ENCODE peak calls at places on chromosomes 11 and 22, in ten cellular contexts. J, E, V, L, W, K, R, F, B and Z are unnamed samples.

GRCh38 chr22:46524203-46524740 is 13.1 kb downstream of the CELSR1 start:
- DNase-seq in L (no peak), F (no peak), W (no peak), K (no peak), R (no peak), J (no peak), E (no peak), B (no peak), V (no peak), Z (no peak)

GRCh38 chr11:62721994-62722393 is 5.3 kb downstream of the HNRNPUL2 start:
- DNase-seq in E (no peak), K (no peak), W (peak; percentile 40), V (peak; percentile 40), R (no peak), J (peak; percentile 51), L (no peak), B (no peak), F (no peak), Z (no peak)

GRCh38 chr22:48944756-48945620 is 882.7 kb downstream of the BRD1 start:
- DNase-seq in F (no peak), L (no peak), K (no peak), R (no peak), J (no peak), B (no peak), V (no peak), E (peak; percentile 3), W (no peak), Z (no peak)

GRCh38 chr11:85740464-85741400 is 54.7 kb upstream of the CCDC89 start:
- DNase-seq in L (no peak), F (no peak), E (no peak), R (no peak), V (no peak), B (no peak), K (no peak), W (peak; percentile 22), J (peak; percentile 43), Z (no peak)

GRCh38 chr22:48535868-48536690 is 1291.6 kb downstream of the BRD1 start:
- DNase-seq in V (no peak), B (no peak), E (no peak), L (no peak), W (no peak), K (no peak), J (no peak), F (no peak), R (no peak), Z (no peak)

GRCh38 chr11:18731949-18732821 is 6.2 kb upstream of the IGSF22 start:
- DNase-seq in L (peak; percentile 63), E (peak; percentile 59), R (peak; percentile 55), F (peak; percentile 50), V (peak; percentile 38), W (peak; percentile 70), J (peak; percentile 47), B (peak; percentile 64), K (peak; percentile 53), Z (peak; percentile 55)

GRCh38 chr11:72738199-72739141 is 13.7 kb downstream of the ARAP1 start:
- DNase-seq in K (no peak), J (no peak), L (no peak), B (no peak), E (no peak), R (no peak), F (peak; percentile 10), W (peak; percentile 40), V (peak; percentile 33), Z (no peak)

GRCh38 chr11:13207665-13208594 is 69.7 kb upstream of the BMAL1 start:
- DNase-seq in E (peak; percentile 40), J (no peak), B (no peak), R (no peak), K (no peak), V (peak; percentile 84), F (no peak), L (no peak), W (peak; percentile 60), Z (peak; percentile 25)

GRCh38 chr22:20436309-20437252 is 1.0 kb downstream of the SCARF2 start:
- DNase-seq in K (no peak), V (peak; percentile 30), E (no peak), B (no peak), W (no peak), F (peak; percentile 45), J (peak; percentile 85), R (no peak), L (peak; percentile 50), Z (no peak)

GRCh38 chr11:69312418-69313399 is 18.8 kb downstream of the MYEOV start:
- DNase-seq in E (no peak), L (no peak), B (no peak), V (no peak), J (no peak), K (no peak), W (no peak), F (no peak), R (peak; percentile 57), Z (no peak)

GRCh38 chr11:73493838-73494598 is 103.9 kb downstream of the FAM168A start:
- DNase-seq in E (no peak), J (peak; percentile 72), R (no peak), L (peak; percentile 39), F (no peak), V (peak; percentile 78), K (no peak), W (peak; percentile 94), B (no peak), Z (no peak)

GRCh38 chr22:20021196-20022181 is 579 bp downstream of the TANGO2 start:
- DNase-seq in F (peak; percentile 69), L (no peak), K (no peak), J (peak; percentile 47), E (peak; percentile 42), W (peak; percentile 46), V (peak; percentile 54), B (no peak), R (peak; percentile 82), Z (peak; percentile 32)

GRCh38 chr11:129815596-129816461 is at the start of gene TMEM45B:
- DNase-seq in R (no peak), V (no peak), B (no peak), W (peak; percentile 66), E (peak; percentile 82), J (peak; percentile 56), F (peak; percentile 55), K (no peak), L (no peak), Z (no peak)

GRCh38 chr11:68449951-68450350 is 10.6 kb upstream of the PPP6R3 start:
- DNase-seq in F (no peak), K (no peak), J (no peak), V (no peak), L (no peak), W (no peak), E (no peak), R (no peak), B (no peak), Z (no peak)

DNA sequence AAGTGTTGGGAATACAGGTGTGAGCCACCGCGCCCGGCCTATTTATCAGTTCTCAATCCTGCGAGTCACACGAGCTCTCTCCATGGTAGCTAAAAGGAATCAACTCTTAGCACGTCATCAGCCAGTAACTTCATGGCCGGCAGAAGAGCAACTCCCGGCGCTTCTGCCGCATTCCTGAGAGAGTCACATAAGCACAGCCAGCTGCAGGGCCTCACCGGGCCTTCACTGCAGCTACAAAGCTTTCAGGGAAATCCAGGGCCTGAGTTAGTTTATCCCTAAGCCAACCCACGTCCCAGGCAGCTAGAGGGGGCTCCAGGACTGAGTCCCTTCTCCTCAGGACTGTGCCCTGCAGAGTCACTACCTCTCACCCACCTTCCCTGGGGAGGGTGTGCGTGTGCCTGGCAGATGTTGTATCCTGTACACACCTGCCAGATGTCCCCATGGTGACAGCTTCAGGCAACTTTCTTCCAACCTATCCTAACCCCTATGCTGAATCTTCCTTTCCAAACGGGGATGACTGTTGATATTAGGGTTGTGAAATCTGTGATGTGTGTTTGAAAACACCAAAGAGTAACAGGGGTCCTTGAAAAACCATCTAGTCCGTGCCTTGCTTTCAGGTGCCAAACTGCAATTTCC is 45.9 kb upstream of the ARFGAP3 start:
- DNase-seq in B (no peak), E (peak; percentile 38), W (no peak), V (peak; percentile 87), K (no peak), J (peak; percentile 68), R (no peak), F (no peak), L (no peak), Z (no peak)
- H3K4me1 ChIP-seq in B (no peaks in the 10 kb centered on the region), E (peaks cover 40% of the 10 kb centered on the region), W (no peaks in the 10 kb centered on the region), V (peaks cover 16% of the 10 kb centered on the region), K (no peaks in the 10 kb centered on the region), J (peaks cover 12% of the 10 kb centered on the region), R (peaks cover 93% of the 10 kb centered on the region), F (peaks cover 43% of the 10 kb centered on the region), L (peaks cover 23% of the 10 kb centered on the region), Z (no peaks in the 10 kb centered on the region)

GRCh38 chr11:120168108-120168959 is 30.4 kb upstream of the TRIM29 start:
- DNase-seq in R (no peak), W (no peak), K (no peak), L (no peak), B (no peak), F (no peak), E (no peak), J (no peak), V (peak; percentile 37), Z (no peak)
- H3K27ac ChIP-seq in R (no peak overlapping the region), W (no peak overlapping the region), K (no peak overlapping the region), L (no peak overlapping the region), B (no peak overlapping the region), F (peak overlapping the region; percentile 21), E (peak overlapping the region; percentile 26), J (no peak overlapping the region), V (no peak overlapping the region), Z (no peak overlapping the region)

GRCh38 chr11:116111546-116111945 is 607.3 kb upstream of the CADM1 start:
- DNase-seq in K (no peak), B (no peak), F (no peak), R (no peak), L (no peak), E (no peak), J (no peak), V (no peak), W (no peak), Z (no peak)
- H3K27me3 ChIP-seq in K (no peaks in the 10 kb centered on the region), B (no peaks in the 10 kb centered on the region), F (no peaks in the 10 kb centered on the region), R (peaks cover 4% of the 10 kb centered on the region), L (no peaks in the 10 kb centered on the region), E (no peaks in the 10 kb centered on the region), J (peaks cover 27% of the 10 kb centered on the region), V (no peaks in the 10 kb centered on the region), W (no peaks in the 10 kb centered on the region), Z (peaks cover 3% of the 10 kb centered on the region)

DNA sequence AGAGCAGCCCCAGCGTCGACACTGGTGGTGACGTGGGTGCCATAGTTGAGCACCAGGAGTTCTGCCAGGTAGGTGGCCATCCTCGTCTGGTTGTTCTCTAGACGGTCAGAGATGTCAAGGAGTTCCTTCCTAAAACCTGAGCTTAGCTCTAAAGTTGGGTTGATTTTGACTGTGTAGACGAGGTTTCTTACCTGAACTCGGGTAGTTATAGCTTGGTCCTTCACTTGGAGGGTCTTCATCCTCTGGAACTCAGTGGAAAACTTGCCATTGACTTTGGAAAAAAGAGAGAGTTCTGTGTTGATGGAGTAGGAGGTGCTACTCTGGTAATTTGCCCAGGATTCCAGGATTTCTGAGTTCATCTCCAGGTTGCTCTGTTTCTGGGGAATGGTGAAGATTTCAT is 505 bp downstream of the MPEG1 start:
- DNase-seq in J (no peak), R (no peak), B (no peak), W (no peak), L (no peak), K (no peak), F (no peak), E (no peak), V (no peak), Z (no peak)
- H3K4me1 ChIP-seq in J (no peaks in the 10 kb centered on the region), R (peaks cover 18% of the 10 kb centered on the region), B (peaks cover 7% of the 10 kb centered on the region), W (peaks cover 10% of the 10 kb centered on the region), L (peaks cover 2% of the 10 kb centered on the region), K (peaks cover 10% of the 10 kb centered on the region), F (peaks cover 5% of the 10 kb centered on the region), E (peaks cover 3% of the 10 kb centered on the region), V (peaks cover 13% of the 10 kb centered on the region), Z (no peaks in the 10 kb centered on the region)